ENCODE peak calls at places on chromosomes 2 and 18, in nine cellular contexts. One of them, this sample, is unnamed.

GRCh38 chr2:60532421-60532820 is 21.0 kb downstream of the BCL11A start:
- DNase-seq in endothelial cell: no peak
- DNase-seq in NCI-H1092: no peak
- DNase-seq in GM12892: no peak
- DNase-seq in brain microvascular endothelial cell: no peak
- DNase-seq in HT1080: no peak
- DNase-seq in activated CD4-positive, CD25-positive, alpha-beta regulatory T cell treated with anti-CD3 and anti-CD28 coated beads, Interleukin-2, amount 50 U/mL, for 72 hours: no peak
- DNase-seq in activated CD4-positive, alpha-beta T cell treated with anti-CD3 and anti-CD28 coated beads, Interleukin-2, amount 50 U/mL, for 1 hour: no peak
- DNase-seq in GM12865: no peak
- DNase-seq in this sample: no peak

GRCh38 chr18:52160652-52161051 is 179.3 kb upstream of the DCC start:
- DNase-seq in endothelial cell: no peak
- DNase-seq in NCI-H1092: no peak
- DNase-seq in GM12892: no peak
- DNase-seq in brain microvascular endothelial cell: no peak
- DNase-seq in HT1080: peak
- DNase-seq in activated CD4-positive, CD25-positive, alpha-beta regulatory T cell treated with anti-CD3 and anti-CD28 coated beads, Interleukin-2, amount 50 U/mL, for 72 hours: no peak
- DNase-seq in activated CD4-positive, alpha-beta T cell treated with anti-CD3 and anti-CD28 coated beads, Interleukin-2, amount 50 U/mL, for 1 hour: no peak
- DNase-seq in GM12865: no peak
- DNase-seq in this sample: no peak

GRCh38 chr2:46899053-46899452 is 16.6 kb downstream of the MCFD2 start:
- DNase-seq in endothelial cell: no peak
- DNase-seq in NCI-H1092: no peak
- DNase-seq in GM12892: no peak
- DNase-seq in brain microvascular endothelial cell: no peak
- DNase-seq in HT1080: no peak
- DNase-seq in activated CD4-positive, CD25-positive, alpha-beta regulatory T cell treated with anti-CD3 and anti-CD28 coated beads, Interleukin-2, amount 50 U/mL, for 72 hours: no peak
- DNase-seq in activated CD4-positive, alpha-beta T cell treated with anti-CD3 and anti-CD28 coated beads, Interleukin-2, amount 50 U/mL, for 1 hour: no peak
- DNase-seq in GM12865: no peak
- DNase-seq in this sample: no peak

GRCh38 chr2:15049096-15049993 is 416.8 kb downstream of the LRATD1 start:
- DNase-seq in endothelial cell: no peak
- DNase-seq in NCI-H1092: peak
- DNase-seq in GM12892: no peak
- DNase-seq in brain microvascular endothelial cell: no peak
- DNase-seq in HT1080: no peak
- DNase-seq in activated CD4-positive, CD25-positive, alpha-beta regulatory T cell treated with anti-CD3 and anti-CD28 coated beads, Interleukin-2, amount 50 U/mL, for 72 hours: no peak
- DNase-seq in activated CD4-positive, alpha-beta T cell treated with anti-CD3 and anti-CD28 coated beads, Interleukin-2, amount 50 U/mL, for 1 hour: no peak
- DNase-seq in GM12865: no peak
- DNase-seq in this sample: no peak

GRCh38 chr2:192190474-192190873 is 4.3 kb downstream of the TMEFF2 start:
- DNase-seq in endothelial cell: no peak
- DNase-seq in NCI-H1092: no peak
- DNase-seq in GM12892: no peak
- DNase-seq in brain microvascular endothelial cell: peak
- DNase-seq in HT1080: no peak
- DNase-seq in activated CD4-positive, CD25-positive, alpha-beta regulatory T cell treated with anti-CD3 and anti-CD28 coated beads, Interleukin-2, amount 50 U/mL, for 72 hours: no peak
- DNase-seq in activated CD4-positive, alpha-beta T cell treated with anti-CD3 and anti-CD28 coated beads, Interleukin-2, amount 50 U/mL, for 1 hour: no peak
- DNase-seq in GM12865: no peak
- DNase-seq in this sample: peak

GRCh38 chr2:162368494-162368893 is 24.6 kb downstream of the GCA start:
- DNase-seq in endothelial cell: no peak
- DNase-seq in NCI-H1092: no peak
- DNase-seq in GM12892: no peak
- DNase-seq in brain microvascular endothelial cell: no peak
- DNase-seq in HT1080: no peak
- DNase-seq in activated CD4-positive, CD25-positive, alpha-beta regulatory T cell treated with anti-CD3 and anti-CD28 coated beads, Interleukin-2, amount 50 U/mL, for 72 hours: no peak
- DNase-seq in activated CD4-positive, alpha-beta T cell treated with anti-CD3 and anti-CD28 coated beads, Interleukin-2, amount 50 U/mL, for 1 hour: no peak
- DNase-seq in GM12865: no peak
- DNase-seq in this sample: no peak

GRCh38 chr18:77250926-77251729 is 1.5 kb downstream of the GALR1 start:
- DNase-seq in endothelial cell: peak
- DNase-seq in NCI-H1092: no peak
- DNase-seq in GM12892: no peak
- DNase-seq in brain microvascular endothelial cell: no peak
- DNase-seq in HT1080: no peak
- DNase-seq in activated CD4-positive, CD25-positive, alpha-beta regulatory T cell treated with anti-CD3 and anti-CD28 coated beads, Interleukin-2, amount 50 U/mL, for 72 hours: no peak
- DNase-seq in activated CD4-positive, alpha-beta T cell treated with anti-CD3 and anti-CD28 coated beads, Interleukin-2, amount 50 U/mL, for 1 hour: no peak
- DNase-seq in GM12865: no peak
- DNase-seq in this sample: peak

GRCh38 chr18:50944245-50944917 is 23.5 kb upstream of the ELAC1 start:
- DNase-seq in endothelial cell: no peak
- DNase-seq in NCI-H1092: no peak
- DNase-seq in GM12892: no peak
- DNase-seq in brain microvascular endothelial cell: no peak
- DNase-seq in HT1080: peak
- DNase-seq in activated CD4-positive, CD25-positive, alpha-beta regulatory T cell treated with anti-CD3 and anti-CD28 coated beads, Interleukin-2, amount 50 U/mL, for 72 hours: no peak
- DNase-seq in activated CD4-positive, alpha-beta T cell treated with anti-CD3 and anti-CD28 coated beads, Interleukin-2, amount 50 U/mL, for 1 hour: no peak
- DNase-seq in GM12865: no peak
- DNase-seq in this sample: peak

GRCh38 chr2:229511524-229511923 is 202.8 kb downstream of the DNER start:
- DNase-seq in endothelial cell: no peak
- DNase-seq in NCI-H1092: no peak
- DNase-seq in GM12892: no peak
- DNase-seq in brain microvascular endothelial cell: no peak
- DNase-seq in HT1080: no peak
- DNase-seq in activated CD4-positive, CD25-positive, alpha-beta regulatory T cell treated with anti-CD3 and anti-CD28 coated beads, Interleukin-2, amount 50 U/mL, for 72 hours: no peak
- DNase-seq in activated CD4-positive, alpha-beta T cell treated with anti-CD3 and anti-CD28 coated beads, Interleukin-2, amount 50 U/mL, for 1 hour: no peak
- DNase-seq in GM12865: no peak
- DNase-seq in this sample: no peak

GRCh38 chr18:22046473-22046872 is 122.9 kb upstream of the GATA6 start:
- DNase-seq in endothelial cell: no peak
- DNase-seq in NCI-H1092: no peak
- DNase-seq in GM12892: no peak
- DNase-seq in brain microvascular endothelial cell: no peak
- DNase-seq in HT1080: no peak
- DNase-seq in activated CD4-positive, CD25-positive, alpha-beta regulatory T cell treated with anti-CD3 and anti-CD28 coated beads, Interleukin-2, amount 50 U/mL, for 72 hours: no peak
- DNase-seq in activated CD4-positive, alpha-beta T cell treated with anti-CD3 and anti-CD28 coated beads, Interleukin-2, amount 50 U/mL, for 1 hour: no peak
- DNase-seq in GM12865: no peak
- DNase-seq in this sample: no peak

GRCh38 chr2:151902829-151903228 is 74.6 kb upstream of the ARL5A start:
- DNase-seq in endothelial cell: no peak
- DNase-seq in NCI-H1092: no peak
- DNase-seq in GM12892: no peak
- DNase-seq in brain microvascular endothelial cell: no peak
- DNase-seq in HT1080: no peak
- DNase-seq in activated CD4-positive, CD25-positive, alpha-beta regulatory T cell treated with anti-CD3 and anti-CD28 coated beads, Interleukin-2, amount 50 U/mL, for 72 hours: no peak
- DNase-seq in activated CD4-positive, alpha-beta T cell treated with anti-CD3 and anti-CD28 coated beads, Interleukin-2, amount 50 U/mL, for 1 hour: no peak
- DNase-seq in GM12865: no peak
- DNase-seq in this sample: no peak

This sample was measured in AG08396.